ENCODE peak calls at places on chromosome X, in seven cellular contexts. One of them, this sample, is unnamed.

GRCh38 chrX:47482065-47482511 is 934 bp downstream of the ZNF41 start:
- DNase-seq in GM04504: no peak
- DNase-seq in ovary: no peak
- DNase-seq in fibroblast of the aortic adventitia: no peak
- DNase-seq in stimulated activated CD8-positive, alpha-beta memory T cell treated with anti-CD3 and anti-CD28 coated beads, Interleukin-12 subunit alpha, Interleukin-12 subunit beta, amount 100 ng/mL, for 1 hour: no peak
- DNase-seq in progenitor cell of endocrine pancreas: no peak
- DNase-seq in activated T-cell treated with anti-CD3 and anti-CD28 coated beads, Interleukin-2, amount 50 U/mL, for 72 hours: peak
- DNase-seq in this sample: no peak

GRCh38 chrX:123976671-123977316 is 15.3 kb downstream of the STAG2 start:
- DNase-seq in GM04504: no peak
- DNase-seq in ovary: no peak
- DNase-seq in fibroblast of the aortic adventitia: peak
- DNase-seq in stimulated activated CD8-positive, alpha-beta memory T cell treated with anti-CD3 and anti-CD28 coated beads, Interleukin-12 subunit alpha, Interleukin-12 subunit beta, amount 100 ng/mL, for 1 hour: no peak
- DNase-seq in progenitor cell of endocrine pancreas: no peak
- DNase-seq in activated T-cell treated with anti-CD3 and anti-CD28 coated beads, Interleukin-2, amount 50 U/mL, for 72 hours: no peak
- DNase-seq in this sample: peak

GRCh38 chrX:20668550-20668949 is 401.8 kb upstream of the RPS6KA3 start:
- DNase-seq in GM04504: no peak
- DNase-seq in ovary: no peak
- DNase-seq in fibroblast of the aortic adventitia: no peak
- DNase-seq in stimulated activated CD8-positive, alpha-beta memory T cell treated with anti-CD3 and anti-CD28 coated beads, Interleukin-12 subunit alpha, Interleukin-12 subunit beta, amount 100 ng/mL, for 1 hour: no peak
- DNase-seq in progenitor cell of endocrine pancreas: no peak
- DNase-seq in activated T-cell treated with anti-CD3 and anti-CD28 coated beads, Interleukin-2, amount 50 U/mL, for 72 hours: no peak
- DNase-seq in this sample: no peak

GRCh38 chrX:270848-271367 is 10.3 kb upstream of the PLCXD1 start:
- DNase-seq in GM04504: no peak
- DNase-seq in ovary: peak
- DNase-seq in fibroblast of the aortic adventitia: no peak
- DNase-seq in stimulated activated CD8-positive, alpha-beta memory T cell treated with anti-CD3 and anti-CD28 coated beads, Interleukin-12 subunit alpha, Interleukin-12 subunit beta, amount 100 ng/mL, for 1 hour: no peak
- DNase-seq in progenitor cell of endocrine pancreas: no peak
- DNase-seq in activated T-cell treated with anti-CD3 and anti-CD28 coated beads, Interleukin-2, amount 50 U/mL, for 72 hours: no peak
- DNase-seq in this sample: no peak

GRCh38 chrX:129720741-129721140 is 18.0 kb upstream of the XPNPEP2 start:
- DNase-seq in GM04504: no peak
- DNase-seq in ovary: no peak
- DNase-seq in fibroblast of the aortic adventitia: no peak
- DNase-seq in stimulated activated CD8-positive, alpha-beta memory T cell treated with anti-CD3 and anti-CD28 coated beads, Interleukin-12 subunit alpha, Interleukin-12 subunit beta, amount 100 ng/mL, for 1 hour: no peak
- DNase-seq in progenitor cell of endocrine pancreas: no peak
- DNase-seq in activated T-cell treated with anti-CD3 and anti-CD28 coated beads, Interleukin-2, amount 50 U/mL, for 72 hours: no peak
- DNase-seq in this sample: no peak

GRCh38 chrX:43448688-43449087 is 207.4 kb upstream of the MAOA start:
- DNase-seq in GM04504: no peak
- DNase-seq in ovary: no peak
- DNase-seq in fibroblast of the aortic adventitia: no peak
- DNase-seq in stimulated activated CD8-positive, alpha-beta memory T cell treated with anti-CD3 and anti-CD28 coated beads, Interleukin-12 subunit alpha, Interleukin-12 subunit beta, amount 100 ng/mL, for 1 hour: no peak
- DNase-seq in progenitor cell of endocrine pancreas: no peak
- DNase-seq in activated T-cell treated with anti-CD3 and anti-CD28 coated beads, Interleukin-2, amount 50 U/mL, for 72 hours: no peak
- DNase-seq in this sample: no peak

GRCh38 chrX:37958493-37959211 is 47.7 kb upstream of the SYTL5 start:
- DNase-seq in GM04504: no peak
- DNase-seq in ovary: no peak
- DNase-seq in fibroblast of the aortic adventitia: peak
- DNase-seq in stimulated activated CD8-positive, alpha-beta memory T cell treated with anti-CD3 and anti-CD28 coated beads, Interleukin-12 subunit alpha, Interleukin-12 subunit beta, amount 100 ng/mL, for 1 hour: no peak
- DNase-seq in progenitor cell of endocrine pancreas: no peak
- DNase-seq in activated T-cell treated with anti-CD3 and anti-CD28 coated beads, Interleukin-2, amount 50 U/mL, for 72 hours: no peak
- DNase-seq in this sample: peak

GRCh38 chrX:6718766-6719165 is 183.8 kb upstream of the VCX3A start:
- DNase-seq in GM04504: no peak
- DNase-seq in ovary: no peak
- DNase-seq in fibroblast of the aortic adventitia: no peak
- DNase-seq in stimulated activated CD8-positive, alpha-beta memory T cell treated with anti-CD3 and anti-CD28 coated beads, Interleukin-12 subunit alpha, Interleukin-12 subunit beta, amount 100 ng/mL, for 1 hour: no peak
- DNase-seq in progenitor cell of endocrine pancreas: no peak
- DNase-seq in activated T-cell treated with anti-CD3 and anti-CD28 coated beads, Interleukin-2, amount 50 U/mL, for 72 hours: no peak
- DNase-seq in this sample: no peak

GRCh38 chrX:49001521-49002090 is 458 bp downstream of the GRIPAP1 start:
- DNase-seq in GM04504: no peak
- DNase-seq in ovary: no peak
- DNase-seq in fibroblast of the aortic adventitia: peak
- DNase-seq in stimulated activated CD8-positive, alpha-beta memory T cell treated with anti-CD3 and anti-CD28 coated beads, Interleukin-12 subunit alpha, Interleukin-12 subunit beta, amount 100 ng/mL, for 1 hour: peak
- DNase-seq in progenitor cell of endocrine pancreas: no peak
- DNase-seq in activated T-cell treated with anti-CD3 and anti-CD28 coated beads, Interleukin-2, amount 50 U/mL, for 72 hours: peak
- DNase-seq in this sample: peak

GRCh38 chrX:107716816-107717700 is 58.5 kb downstream of the TSC22D3 start:
- DNase-seq in GM04504: peak
- DNase-seq in ovary: peak
- DNase-seq in fibroblast of the aortic adventitia: peak
- DNase-seq in stimulated activated CD8-positive, alpha-beta memory T cell treated with anti-CD3 and anti-CD28 coated beads, Interleukin-12 subunit alpha, Interleukin-12 subunit beta, amount 100 ng/mL, for 1 hour: peak
- DNase-seq in progenitor cell of endocrine pancreas: peak
- DNase-seq in activated T-cell treated with anti-CD3 and anti-CD28 coated beads, Interleukin-2, amount 50 U/mL, for 72 hours: peak
- DNase-seq in this sample: peak

GRCh38 chrX:16429391-16429790 is 220.6 kb upstream of the S100G start:
- DNase-seq in GM04504: no peak
- DNase-seq in ovary: no peak
- DNase-seq in fibroblast of the aortic adventitia: no peak
- DNase-seq in stimulated activated CD8-positive, alpha-beta memory T cell treated with anti-CD3 and anti-CD28 coated beads, Interleukin-12 subunit alpha, Interleukin-12 subunit beta, amount 100 ng/mL, for 1 hour: no peak
- DNase-seq in progenitor cell of endocrine pancreas: no peak
- DNase-seq in activated T-cell treated with anti-CD3 and anti-CD28 coated beads, Interleukin-2, amount 50 U/mL, for 72 hours: no peak
- DNase-seq in this sample: no peak

GRCh38 chrX:124242160-124242559 is 90.3 kb upstream of the TEX13D start:
- DNase-seq in GM04504: no peak
- DNase-seq in ovary: no peak
- DNase-seq in fibroblast of the aortic adventitia: no peak
- DNase-seq in stimulated activated CD8-positive, alpha-beta memory T cell treated with anti-CD3 and anti-CD28 coated beads, Interleukin-12 subunit alpha, Interleukin-12 subunit beta, amount 100 ng/mL, for 1 hour: no peak
- DNase-seq in progenitor cell of endocrine pancreas: no peak
- DNase-seq in activated T-cell treated with anti-CD3 and anti-CD28 coated beads, Interleukin-2, amount 50 U/mL, for 72 hours: no peak
- DNase-seq in this sample: no peak

GRCh38 chrX:34880656-34881055 is 61.9 kb upstream of the FAM47B start:
- DNase-seq in GM04504: peak
- DNase-seq in ovary: no peak
- DNase-seq in fibroblast of the aortic adventitia: peak
- DNase-seq in stimulated activated CD8-positive, alpha-beta memory T cell treated with anti-CD3 and anti-CD28 coated beads, Interleukin-12 subunit alpha, Interleukin-12 subunit beta, amount 100 ng/mL, for 1 hour: no peak
- DNase-seq in progenitor cell of endocrine pancreas: no peak
- DNase-seq in activated T-cell treated with anti-CD3 and anti-CD28 coated beads, Interleukin-2, amount 50 U/mL, for 72 hours: no peak
- DNase-seq in this sample: peak

GRCh38 chrX:11953615-11954014 is 184.7 kb upstream of the FRMPD4 start:
- DNase-seq in GM04504: peak
- DNase-seq in ovary: no peak
- DNase-seq in fibroblast of the aortic adventitia: peak
- DNase-seq in stimulated activated CD8-positive, alpha-beta memory T cell treated with anti-CD3 and anti-CD28 coated beads, Interleukin-12 subunit alpha, Interleukin-12 subunit beta, amount 100 ng/mL, for 1 hour: no peak
- DNase-seq in progenitor cell of endocrine pancreas: no peak
- DNase-seq in activated T-cell treated with anti-CD3 and anti-CD28 coated beads, Interleukin-2, amount 50 U/mL, for 72 hours: no peak
- DNase-seq in this sample: peak

GRCh38 chrX:40088803-40089540 is 8.8 kb downstream of the BCOR start:
- DNase-seq in GM04504: no peak
- DNase-seq in ovary: no peak
- DNase-seq in fibroblast of the aortic adventitia: no peak
- DNase-seq in stimulated activated CD8-positive, alpha-beta memory T cell treated with anti-CD3 and anti-CD28 coated beads, Interleukin-12 subunit alpha, Interleukin-12 subunit beta, amount 100 ng/mL, for 1 hour: no peak
- DNase-seq in progenitor cell of endocrine pancreas: no peak
- DNase-seq in activated T-cell treated with anti-CD3 and anti-CD28 coated beads, Interleukin-2, amount 50 U/mL, for 72 hours: no peak
- DNase-seq in this sample: no peak

GRCh38 chrX:19846995-19847790 is 40.2 kb downstream of the SH3KBP1 start:
- DNase-seq in GM04504: peak
- DNase-seq in ovary: peak
- DNase-seq in fibroblast of the aortic adventitia: peak
- DNase-seq in stimulated activated CD8-positive, alpha-beta memory T cell treated with anti-CD3 and anti-CD28 coated beads, Interleukin-12 subunit alpha, Interleukin-12 subunit beta, amount 100 ng/mL, for 1 hour: no peak
- DNase-seq in progenitor cell of endocrine pancreas: no peak
- DNase-seq in activated T-cell treated with anti-CD3 and anti-CD28 coated beads, Interleukin-2, amount 50 U/mL, for 72 hours: peak
- DNase-seq in this sample: peak

GRCh38 chrX:285076-285677 is 4.0 kb downstream of the PLCXD1 start:
- DNase-seq in GM04504: no peak
- DNase-seq in ovary: peak
- DNase-seq in fibroblast of the aortic adventitia: no peak
- DNase-seq in stimulated activated CD8-positive, alpha-beta memory T cell treated with anti-CD3 and anti-CD28 coated beads, Interleukin-12 subunit alpha, Interleukin-12 subunit beta, amount 100 ng/mL, for 1 hour: no peak
- DNase-seq in progenitor cell of endocrine pancreas: no peak
- DNase-seq in activated T-cell treated with anti-CD3 and anti-CD28 coated beads, Interleukin-2, amount 50 U/mL, for 72 hours: no peak
- DNase-seq in this sample: no peak

GRCh38 chrX:54423161-54423888 is 16.9 kb upstream of the TSR2 start:
- DNase-seq in GM04504: no peak
- DNase-seq in ovary: no peak
- DNase-seq in fibroblast of the aortic adventitia: no peak
- DNase-seq in stimulated activated CD8-positive, alpha-beta memory T cell treated with anti-CD3 and anti-CD28 coated beads, Interleukin-12 subunit alpha, Interleukin-12 subunit beta, amount 100 ng/mL, for 1 hour: no peak
- DNase-seq in progenitor cell of endocrine pancreas: no peak
- DNase-seq in activated T-cell treated with anti-CD3 and anti-CD28 coated beads, Interleukin-2, amount 50 U/mL, for 72 hours: peak
- DNase-seq in this sample: peak

GRCh38 chrX:44705817-44706551 is 137.8 kb upstream of the DUSP21 start:
- DNase-seq in GM04504: no peak
- DNase-seq in ovary: no peak
- DNase-seq in fibroblast of the aortic adventitia: no peak
- DNase-seq in stimulated activated CD8-positive, alpha-beta memory T cell treated with anti-CD3 and anti-CD28 coated beads, Interleukin-12 subunit alpha, Interleukin-12 subunit beta, amount 100 ng/mL, for 1 hour: no peak
- DNase-seq in progenitor cell of endocrine pancreas: no peak
- DNase-seq in activated T-cell treated with anti-CD3 and anti-CD28 coated beads, Interleukin-2, amount 50 U/mL, for 72 hours: no peak
- DNase-seq in this sample: no peak

GRCh38 chrX:130831347-130831722 is 71.7 kb downstream of the ENOX2 start:
- DNase-seq in GM04504: no peak
- DNase-seq in ovary: no peak
- DNase-seq in fibroblast of the aortic adventitia: no peak
- DNase-seq in stimulated activated CD8-positive, alpha-beta memory T cell treated with anti-CD3 and anti-CD28 coated beads, Interleukin-12 subunit alpha, Interleukin-12 subunit beta, amount 100 ng/mL, for 1 hour: no peak
- DNase-seq in progenitor cell of endocrine pancreas: no peak
- DNase-seq in activated T-cell treated with anti-CD3 and anti-CD28 coated beads, Interleukin-2, amount 50 U/mL, for 72 hours: no peak
- DNase-seq in this sample: no peak

GRCh38 chrX:45518552-45518951 is 317.9 kb upstream of the DIPK2B start:
- DNase-seq in GM04504: no peak
- DNase-seq in ovary: no peak
- DNase-seq in fibroblast of the aortic adventitia: no peak
- DNase-seq in stimulated activated CD8-positive, alpha-beta memory T cell treated with anti-CD3 and anti-CD28 coated beads, Interleukin-12 subunit alpha, Interleukin-12 subunit beta, amount 100 ng/mL, for 1 hour: no peak
- DNase-seq in progenitor cell of endocrine pancreas: no peak
- DNase-seq in activated T-cell treated with anti-CD3 and anti-CD28 coated beads, Interleukin-2, amount 50 U/mL, for 72 hours: no peak
- DNase-seq in this sample: no peak

GRCh38 chrX:136260801-136261200 is 9.6 kb upstream of the MAP7D3 start:
- DNase-seq in GM04504: peak
- DNase-seq in ovary: no peak
- DNase-seq in fibroblast of the aortic adventitia: peak
- DNase-seq in stimulated activated CD8-positive, alpha-beta memory T cell treated with anti-CD3 and anti-CD28 coated beads, Interleukin-12 subunit alpha, Interleukin-12 subunit beta, amount 100 ng/mL, for 1 hour: no peak
- DNase-seq in progenitor cell of endocrine pancreas: no peak
- DNase-seq in activated T-cell treated with anti-CD3 and anti-CD28 coated beads, Interleukin-2, amount 50 U/mL, for 72 hours: no peak
- DNase-seq in this sample: peak

This sample was measured in choroid plexus epithelial cell.